ENCODE peak calls at places on chromosomes 3 and 15, in five cellular contexts. One of them, this sample, is unnamed.

GRCh38 chr3:151976211-151977050 is 103.0 kb downstream of the SUCNR1 start:
- DNase-seq in stimulated activated CD8-positive, alpha-beta memory T cell treated with anti-CD3 and anti-CD28 coated beads, Interleukin-15, amount 100 ng/mL, for 4 hours: no peak
- DNase-seq in GM12865: peak; percentile 17
- DNase-seq in WTC11: no peak
- DNase-seq in T-helper 1 cell: no peak
- DNase-seq in this sample: no peak

GRCh38 chr3:29261119-29261518 is 19.8 kb upstream of the RBMS3 start:
- DNase-seq in WTC11: no peak
- DNase-seq in GM12865: no peak
- DNase-seq in stimulated activated CD8-positive, alpha-beta memory T cell treated with anti-CD3 and anti-CD28 coated beads, Interleukin-15, amount 100 ng/mL, for 4 hours: no peak
- DNase-seq in T-helper 1 cell: no peak
- DNase-seq in this sample: no peak

GRCh38 chr15:95872366-95872771 is 458.1 kb upstream of the NR2F2 start:
- DNase-seq in T-helper 1 cell: no peak
- DNase-seq in GM12865: no peak
- DNase-seq in stimulated activated CD8-positive, alpha-beta memory T cell treated with anti-CD3 and anti-CD28 coated beads, Interleukin-15, amount 100 ng/mL, for 4 hours: no peak
- DNase-seq in WTC11: no peak
- DNase-seq in this sample: no peak

GRCh38 chr3:68239542-68239941 is 585.1 kb upstream of the SUCLG2 start:
- DNase-seq in T-helper 1 cell: no peak
- DNase-seq in GM12865: no peak
- DNase-seq in stimulated activated CD8-positive, alpha-beta memory T cell treated with anti-CD3 and anti-CD28 coated beads, Interleukin-15, amount 100 ng/mL, for 4 hours: no peak
- DNase-seq in WTC11: no peak
- DNase-seq in this sample: no peak

GRCh38 chr3:181457190-181457589 is 254.5 kb upstream of the SOX2 start:
- DNase-seq in WTC11: no peak
- DNase-seq in GM12865: no peak
- DNase-seq in stimulated activated CD8-positive, alpha-beta memory T cell treated with anti-CD3 and anti-CD28 coated beads, Interleukin-15, amount 100 ng/mL, for 4 hours: no peak
- DNase-seq in T-helper 1 cell: no peak
- DNase-seq in this sample: no peak

GRCh38 chr3:63955036-63955650 is 43.0 kb upstream of the SCAANT1 start:
- DNase-seq in WTC11: no peak
- DNase-seq in GM12865: no peak
- DNase-seq in stimulated activated CD8-positive, alpha-beta memory T cell treated with anti-CD3 and anti-CD28 coated beads, Interleukin-15, amount 100 ng/mL, for 4 hours: no peak
- DNase-seq in T-helper 1 cell: no peak
- DNase-seq in this sample: no peak

GRCh38 chr3:76582632-76583378 is 457.1 kb upstream of the ROBO2 start:
- DNase-seq in stimulated activated CD8-positive, alpha-beta memory T cell treated with anti-CD3 and anti-CD28 coated beads, Interleukin-15, amount 100 ng/mL, for 4 hours: no peak
- DNase-seq in T-helper 1 cell: no peak
- DNase-seq in GM12865: no peak
- DNase-seq in WTC11: no peak
- DNase-seq in this sample: no peak

GRCh38 chr3:182028081-182028480 is 316.4 kb downstream of the SOX2 start:
- DNase-seq in T-helper 1 cell: no peak
- DNase-seq in GM12865: no peak
- DNase-seq in WTC11: no peak
- DNase-seq in stimulated activated CD8-positive, alpha-beta memory T cell treated with anti-CD3 and anti-CD28 coated beads, Interleukin-15, amount 100 ng/mL, for 4 hours: no peak
- DNase-seq in this sample: no peak

GRCh38 chr3:82293867-82294266 is 532.4 kb upstream of the GBE1 start:
- DNase-seq in stimulated activated CD8-positive, alpha-beta memory T cell treated with anti-CD3 and anti-CD28 coated beads, Interleukin-15, amount 100 ng/mL, for 4 hours: no peak
- DNase-seq in WTC11: no peak
- DNase-seq in GM12865: peak; percentile 74
- DNase-seq in T-helper 1 cell: no peak
- DNase-seq in this sample: no peak

GRCh38 chr3:146968204-146968651 is 363.1 kb upstream of the PLSCR5 start:
- DNase-seq in GM12865: no peak
- DNase-seq in stimulated activated CD8-positive, alpha-beta memory T cell treated with anti-CD3 and anti-CD28 coated beads, Interleukin-15, amount 100 ng/mL, for 4 hours: no peak
- DNase-seq in T-helper 1 cell: no peak
- DNase-seq in WTC11: no peak
- DNase-seq in this sample: no peak

GRCh38 chr15:85581495-85581894 is 201.1 kb downstream of the AKAP13 start:
- DNase-seq in T-helper 1 cell: no peak
- DNase-seq in GM12865: peak; percentile 38
- DNase-seq in WTC11: no peak
- DNase-seq in stimulated activated CD8-positive, alpha-beta memory T cell treated with anti-CD3 and anti-CD28 coated beads, Interleukin-15, amount 100 ng/mL, for 4 hours: no peak
- DNase-seq in this sample: no peak

GRCh38 chr3:41162981-41163380 is 36.3 kb upstream of the CTNNB1 start:
- DNase-seq in stimulated activated CD8-positive, alpha-beta memory T cell treated with anti-CD3 and anti-CD28 coated beads, Interleukin-15, amount 100 ng/mL, for 4 hours: no peak
- DNase-seq in T-helper 1 cell: no peak
- DNase-seq in WTC11: no peak
- DNase-seq in GM12865: no peak
- DNase-seq in this sample: no peak

GRCh38 chr15:91965501-91966180 is 112.1 kb downstream of the SLCO3A1 start:
- DNase-seq in stimulated activated CD8-positive, alpha-beta memory T cell treated with anti-CD3 and anti-CD28 coated beads, Interleukin-15, amount 100 ng/mL, for 4 hours: no peak
- DNase-seq in GM12865: no peak
- DNase-seq in WTC11: no peak
- DNase-seq in T-helper 1 cell: no peak
- DNase-seq in this sample: no peak

GRCh38 chr3:147421184-147421912 is 12.2 kb downstream of the ZIC1 start:
- DNase-seq in T-helper 1 cell: no peak
- DNase-seq in GM12865: no peak
- DNase-seq in stimulated activated CD8-positive, alpha-beta memory T cell treated with anti-CD3 and anti-CD28 coated beads, Interleukin-15, amount 100 ng/mL, for 4 hours: no peak
- DNase-seq in WTC11: peak; percentile 72
- DNase-seq in this sample: no peak

GRCh38 chr3:24510030-24510648 is 15.5 kb upstream of the THRB start:
- DNase-seq in stimulated activated CD8-positive, alpha-beta memory T cell treated with anti-CD3 and anti-CD28 coated beads, Interleukin-15, amount 100 ng/mL, for 4 hours: no peak
- DNase-seq in WTC11: no peak
- DNase-seq in T-helper 1 cell: no peak
- DNase-seq in GM12865: no peak
- DNase-seq in this sample: no peak